ENCODE peak calls at places on chromosomes 12 and 14, in eight cellular contexts. One of them, this sample, is unnamed.

GRCh38 chr14:22320353-22320733 is 268.7 kb downstream of the DAD1 start:
- DNase-seq in retinal pigment epithelial cell: no peak
- DNase-seq in EL: no peak
- DNase-seq in activated gamma-delta T cell treated with anti-CD3 and anti-CD28 coated beads, Interleukin-2, amount 50 U/mL, for 16 hours: no peak
- DNase-seq in central memory CD8-positive, alpha-beta T cell: no peak
- DNase-seq in prostate gland: no peak
- DNase-seq in substantia nigra: no peak
- DNase-seq in effector memory CD8-positive, alpha-beta T cell: no peak
- DNase-seq in this sample: no peak

GRCh38 chr12:82028772-82029171 is 269.6 kb upstream of the PPFIA2 start:
- DNase-seq in activated gamma-delta T cell treated with anti-CD3 and anti-CD28 coated beads, Interleukin-2, amount 50 U/mL, for 16 hours: no peak
- DNase-seq in substantia nigra: no peak
- DNase-seq in prostate gland: no peak
- DNase-seq in retinal pigment epithelial cell: no peak
- DNase-seq in central memory CD8-positive, alpha-beta T cell: no peak
- DNase-seq in EL: no peak
- DNase-seq in effector memory CD8-positive, alpha-beta T cell: no peak
- DNase-seq in this sample: no peak

GRCh38 chr12:108634225-108634795 is 616 bp upstream of the SELPLG start:
- DNase-seq in retinal pigment epithelial cell: no peak
- DNase-seq in EL: no peak
- DNase-seq in activated gamma-delta T cell treated with anti-CD3 and anti-CD28 coated beads, Interleukin-2, amount 50 U/mL, for 16 hours: no peak
- DNase-seq in substantia nigra: no peak
- DNase-seq in prostate gland: no peak
- DNase-seq in central memory CD8-positive, alpha-beta T cell: peak
- DNase-seq in effector memory CD8-positive, alpha-beta T cell: peak
- DNase-seq in this sample: no peak

GRCh38 chr12:122471324-122472226 is 29.2 kb downstream of the ZCCHC8 start:
- DNase-seq in activated gamma-delta T cell treated with anti-CD3 and anti-CD28 coated beads, Interleukin-2, amount 50 U/mL, for 16 hours: no peak
- DNase-seq in EL: peak
- DNase-seq in substantia nigra: no peak
- DNase-seq in retinal pigment epithelial cell: peak
- DNase-seq in central memory CD8-positive, alpha-beta T cell: no peak
- DNase-seq in effector memory CD8-positive, alpha-beta T cell: no peak
- DNase-seq in prostate gland: peak
- DNase-seq in this sample: peak

GRCh38 chr12:40188558-40189320 is 36.1 kb upstream of the LRRK2 start:
- DNase-seq in effector memory CD8-positive, alpha-beta T cell: no peak
- DNase-seq in EL: no peak
- DNase-seq in central memory CD8-positive, alpha-beta T cell: no peak
- DNase-seq in prostate gland: no peak
- DNase-seq in activated gamma-delta T cell treated with anti-CD3 and anti-CD28 coated beads, Interleukin-2, amount 50 U/mL, for 16 hours: no peak
- DNase-seq in substantia nigra: no peak
- DNase-seq in retinal pigment epithelial cell: no peak
- DNase-seq in this sample: no peak

GRCh38 chr14:77327111-77327510 is 6.3 kb downstream of the GSTZ1 start:
- DNase-seq in substantia nigra: no peak
- DNase-seq in effector memory CD8-positive, alpha-beta T cell: no peak
- DNase-seq in activated gamma-delta T cell treated with anti-CD3 and anti-CD28 coated beads, Interleukin-2, amount 50 U/mL, for 16 hours: no peak
- DNase-seq in EL: no peak
- DNase-seq in retinal pigment epithelial cell: no peak
- DNase-seq in central memory CD8-positive, alpha-beta T cell: no peak
- DNase-seq in prostate gland: no peak
- DNase-seq in this sample: no peak

GRCh38 chr12:27293463-27293862 is 39.2 kb upstream of the BMAL2 start:
- DNase-seq in substantia nigra: no peak
- DNase-seq in central memory CD8-positive, alpha-beta T cell: no peak
- DNase-seq in prostate gland: peak
- DNase-seq in EL: no peak
- DNase-seq in retinal pigment epithelial cell: no peak
- DNase-seq in activated gamma-delta T cell treated with anti-CD3 and anti-CD28 coated beads, Interleukin-2, amount 50 U/mL, for 16 hours: no peak
- DNase-seq in effector memory CD8-positive, alpha-beta T cell: no peak
- DNase-seq in this sample: no peak

GRCh38 chr12:51868821-51869489 is 18.9 kb upstream of the ANKRD33 start:
- DNase-seq in substantia nigra: no peak
- DNase-seq in activated gamma-delta T cell treated with anti-CD3 and anti-CD28 coated beads, Interleukin-2, amount 50 U/mL, for 16 hours: no peak
- DNase-seq in EL: peak
- DNase-seq in prostate gland: no peak
- DNase-seq in retinal pigment epithelial cell: no peak
- DNase-seq in effector memory CD8-positive, alpha-beta T cell: no peak
- DNase-seq in central memory CD8-positive, alpha-beta T cell: no peak
- DNase-seq in this sample: no peak

This sample was measured in globus pallidus.